ENCODE peak calls at places on chromosomes 4 and X, in ten cellular contexts. J, N, R, O, L, S, V, H, Z and I are unnamed samples.

GRCh38 chr4:155077860-155078259 is 130.6 kb upstream of the NPY2R start:
- DNase-seq in L (no peak), R (no peak), V (no peak), J (peak; percentile 56), O (no peak), N (no peak), H (no peak), Z (peak; percentile 25), S (no peak), I (no peak)

GRCh38 chrX:65607070-65607742 is 60.2 kb upstream of the MSN start:
- DNase-seq in L (no peak), O (no peak), J (no peak), H (no peak), S (no peak), Z (no peak), N (no peak), V (no peak), R (no peak), I (no peak)

GRCh38 chr4:110196206-110196870 is 2.1 kb downstream of the ELOVL6 start:
- DNase-seq in J (peak; percentile 80), N (peak; percentile 90), Z (no peak), V (no peak), H (no peak), S (peak; percentile 45), L (no peak), O (peak; percentile 76), R (peak; percentile 29), I (no peak)

GRCh38 chrX:17005712-17006372 is 59.4 kb downstream of the REPS2 start:
- DNase-seq in S (no peak), H (no peak), R (no peak), N (no peak), L (no peak), V (no peak), Z (no peak), O (no peak), J (no peak), I (no peak)

GRCh38 chrX:151393514-151393913 is 3.5 kb upstream of the VMA21 start:
- DNase-seq in O (no peak), J (peak; percentile 74), S (no peak), N (no peak), R (peak; percentile 20), Z (no peak), V (no peak), H (no peak), L (no peak), I (no peak)

GRCh38 chr4:1711055-1711905 is 839 bp downstream of the SLBP start:
- DNase-seq in L (no peak), V (no peak), J (peak; percentile 55), S (peak; percentile 52), N (no peak), Z (no peak), R (no peak), H (no peak), O (peak; percentile 35), I (no peak)

GRCh38 chr4:120736312-120736711 is 186.2 kb downstream of the PRDM5 start:
- DNase-seq in O (no peak), V (no peak), L (no peak), J (no peak), H (no peak), N (no peak), S (no peak), R (no peak), Z (no peak), I (no peak)

GRCh38 chrX:30702736-30703135 is 49.5 kb downstream of the GK start:
- DNase-seq in H (no peak), S (no peak), N (no peak), R (no peak), Z (no peak), V (no peak), J (no peak), O (no peak), L (no peak), I (no peak)

GRCh38 chr4:13546374-13546854 is 2.1 kb upstream of the NKX3-2 start:
- DNase-seq in L (no peak), R (no peak), O (no peak), V (no peak), S (no peak), N (no peak), Z (no peak), J (peak; percentile 43), H (no peak), I (no peak)

GRCh38 chrX:133265331-133265730 is 47.2 kb upstream of the TFDP3 start:
- DNase-seq in V (no peak), Z (peak; percentile 71), H (no peak), J (peak; percentile 91), R (no peak), L (no peak), O (no peak), S (no peak), N (no peak), I (no peak)

GRCh38 chr4:24065974-24066373 is 176.1 kb upstream of the PPARGC1A start:
- DNase-seq in V (no peak), O (no peak), L (no peak), Z (no peak), H (no peak), J (no peak), S (no peak), R (no peak), N (no peak), I (no peak)
- TF ChIP-seq POLR2AphosphoS5 in V (no peak), O (no peak), L (no peak), Z (no peak), H (no peak), J (no peak), S (no peak), R (no peak), N (no peak), I (no peak)

GRCh38 chr4:72896515-72896914 is 173.0 kb downstream of the COX18 start:
- DNase-seq in L (no peak), O (no peak), H (no peak), V (no peak), R (no peak), N (no peak), J (peak; percentile 3), S (no peak), Z (no peak), I (no peak)
- TF ChIP-seq POLR2AphosphoS5 in L (no peak), O (no peak), H (peak; percentile 89), V (no peak), R (no peak), N (no peak), J (no peak), S (no peak), Z (no peak), I (no peak)

GRCh38 chrX:48698306-48698705 is 1.8 kb downstream of the SUV39H1 start:
- DNase-seq in R (no peak), V (no peak), S (no peak), O (no peak), L (no peak), H (no peak), N (peak; percentile 21), Z (no peak), J (peak; percentile 23), I (no peak)
- TF ChIP-seq POLR2AphosphoS5 in R (no peak), V (no peak), S (no peak), O (no peak), L (no peak), H (no peak), N (no peak), Z (no peak), J (no peak), I (no peak)

DNA sequence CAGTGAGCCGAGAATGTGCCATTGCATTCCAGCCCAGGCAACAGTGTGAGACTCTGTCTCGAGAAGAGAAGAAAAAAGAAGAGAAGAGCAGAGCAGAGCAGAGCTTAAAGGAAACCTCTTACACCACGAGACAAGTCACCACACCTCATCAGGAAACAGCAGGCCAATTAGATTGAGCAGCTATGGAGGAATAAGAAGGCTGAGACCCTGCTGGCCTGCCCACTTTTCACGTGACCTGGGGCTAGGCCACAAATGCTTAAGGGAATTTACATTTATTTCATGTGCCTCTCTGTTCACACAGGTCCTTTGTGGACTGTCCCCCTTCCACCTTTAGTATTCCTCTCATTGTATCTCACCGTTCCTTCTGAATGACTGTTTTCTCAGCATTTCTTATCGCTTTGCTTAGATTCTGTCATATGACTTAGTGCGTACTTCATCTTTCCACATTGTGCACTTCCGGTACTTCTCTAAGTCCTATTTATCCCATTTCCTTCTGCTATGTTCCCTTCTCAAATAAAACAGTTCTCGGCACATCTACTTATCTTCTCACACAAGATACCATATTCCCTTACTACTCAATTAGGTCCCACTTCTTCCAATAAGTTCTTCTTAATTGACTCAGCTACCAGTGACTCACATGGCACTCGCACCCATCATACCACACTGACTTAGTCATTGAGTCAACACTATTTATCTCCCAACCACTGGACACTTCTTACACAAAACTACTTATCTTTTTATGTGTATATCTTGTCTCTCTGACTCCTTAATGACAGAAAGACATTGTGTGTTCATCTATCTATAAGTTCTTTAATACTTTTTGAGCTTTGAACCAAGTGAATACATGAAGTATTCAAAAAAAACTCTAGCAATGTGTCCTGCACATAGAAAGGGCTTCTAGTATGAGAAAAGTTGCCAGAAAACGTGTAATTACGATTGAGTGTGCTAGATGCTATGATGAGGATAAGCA is 11.0 kb downstream of the CUL4B start:
- DNase-seq in V (no peak), S (no peak), J (no peak), L (peak; percentile 83), Z (no peak), N (no peak), O (peak; percentile 9), H (no peak), R (no peak), I (peak; percentile 87)
- TF ChIP-seq POLR2AphosphoS5 in V (no peak), S (no peak), J (no peak), L (peak; percentile 19), Z (no peak), N (no peak), O (no peak), H (no peak), R (no peak), I (no peak)

GRCh38 chr4:118280501-118281218 is 72.1 kb downstream of the PRSS12 start:
- DNase-seq in Z (no peak), V (no peak), J (peak; percentile 80), S (peak; percentile 55), R (no peak), O (peak; percentile 23), H (no peak), L (peak; percentile 67), N (no peak), I (peak; percentile 41)
- TF ChIP-seq POLR2AphosphoS5 in Z (peak; percentile 54), V (peak; percentile 34), J (peak; percentile 65), S (no peak), R (no peak), O (peak; percentile 49), H (no peak), L (peak; percentile 62), N (no peak), I (peak; percentile 73)

DNA sequence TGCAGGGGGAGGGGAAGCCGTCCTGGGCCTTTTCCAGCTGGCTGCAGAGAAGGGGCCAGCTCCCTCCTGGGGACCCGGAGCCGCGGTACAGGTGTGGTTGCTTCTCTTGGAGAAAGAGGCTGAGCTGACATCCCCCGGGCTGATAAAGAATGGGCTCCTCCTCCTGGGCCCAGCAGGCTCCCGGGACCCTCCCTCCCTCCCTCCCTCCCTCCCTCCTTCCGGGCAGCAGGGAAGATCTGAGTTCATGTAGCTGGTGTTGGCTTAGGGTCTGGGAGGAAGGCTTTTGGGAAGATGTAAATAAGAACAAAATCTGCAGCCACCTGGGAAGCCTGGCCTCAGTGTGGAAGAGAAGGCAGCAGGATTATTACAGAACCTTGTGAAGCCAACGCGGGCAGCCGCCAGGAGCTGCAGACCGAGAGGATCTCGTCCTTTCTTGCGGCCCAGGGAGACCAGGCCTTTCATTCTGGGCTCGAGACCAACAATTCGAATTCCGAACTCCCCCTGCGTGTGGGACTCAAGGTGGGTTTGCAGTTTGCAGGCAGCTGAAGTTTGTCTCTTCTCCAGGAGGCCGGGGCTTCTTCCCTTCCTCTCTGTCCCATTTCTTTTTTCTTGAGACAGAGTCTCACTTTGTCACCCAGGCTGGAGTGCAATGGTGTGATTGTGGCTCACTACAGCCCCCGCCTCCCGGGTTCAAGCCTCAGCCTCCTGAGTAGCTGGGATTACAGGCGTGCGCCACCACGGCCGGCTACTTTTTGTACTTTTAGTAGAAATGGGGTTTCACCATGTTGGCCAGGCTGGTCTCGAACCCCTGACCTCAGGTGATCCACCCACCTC is at the start of gene PLCXD1:
- DNase-seq in Z (peak; percentile 75), H (no peak), N (peak; percentile 76), V (peak; percentile 39), S (peak; percentile 32), L (no peak), O (peak; percentile 64), R (no peak), J (peak; percentile 96), I (no peak)
- TF ChIP-seq POLR2AphosphoS5 in Z (no peak), H (no peak), N (no peak), V (peak; percentile 42), S (no peak), L (no peak), O (no peak), R (no peak), J (peak; percentile 63), I (no peak)